ENCODE peak calls at places on chromosomes 6 and 20, in six cellular contexts. I, J, C, D, G and W are unnamed samples.

GRCh38 chr6:47680056-47680455 is 18.3 kb upstream of the ADGRF4 start:
- DNase-seq in G (no peak), J (no peak), D (no peak), I (no peak), C (no peak), W (no peak)

GRCh38 chr20:45971425-45971674 is 653 bp downstream of the ZNF335 start:
- DNase-seq in J (no peak), I (no peak), D (no peak), G (peak), C (no peak), W (no peak)

GRCh38 chr20:36792422-36792821 is 18.9 kb upstream of the DSN1 start:
- DNase-seq in D (peak), G (peak), J (peak), C (peak), I (no peak), W (no peak)

GRCh38 chr6:46796842-46797241 is 3.7 kb downstream of the MEP1A start:
- DNase-seq in I (no peak), G (no peak), C (no peak), D (no peak), J (no peak), W (no peak)

GRCh38 chr20:7728373-7728772 is 211.9 kb downstream of the HAO1 start:
- DNase-seq in G (no peak), C (peak), D (no peak), J (peak), I (no peak), W (no peak)

GRCh38 chr6:31639449-31639861 is 13.0 kb downstream of the BAG6 start:
- DNase-seq in C (peak), J (peak), I (no peak), G (no peak), D (no peak), W (no peak)

GRCh38 chr6:30918675-30919074 is 4.6 kb downstream of the VARS2 start:
- DNase-seq in D (no peak), J (no peak), C (no peak), G (no peak), I (no peak), W (no peak)

GRCh38 chr20:61514018-61514755 is 262.1 kb downstream of the CDH4 start:
- DNase-seq in C (no peak), J (no peak), I (no peak), D (no peak), G (no peak), W (no peak)

GRCh38 chr20:53578492-53579222 is 15.0 kb downstream of the ZNF217 start:
- DNase-seq in C (peak), D (peak), J (peak), G (peak), I (no peak), W (peak)

GRCh38 chr6:87538510-87539260 is 51.1 kb downstream of the RARS2 start:
- DNase-seq in I (no peak), J (no peak), G (no peak), C (no peak), D (no peak), W (no peak)

GRCh38 chr6:67121115-67121514 is 1414.1 kb upstream of the EYS start:
- DNase-seq in G (no peak), D (no peak), J (peak), I (no peak), C (no peak), W (no peak)

GRCh38 chr6:136635615-136636014 is 85.4 kb upstream of the MAP7 start:
- DNase-seq in D (no peak), I (no peak), G (no peak), J (no peak), C (no peak), W (no peak)

GRCh38 chr20:34268851-34269668 is 27.8 kb downstream of the ASIP start:
- DNase-seq in I (peak), G (peak), C (peak), J (peak), D (no peak), W (peak)

GRCh38 chr20:10093087-10093591 is 58.4 kb downstream of the ANKEF1 start:
- DNase-seq in G (no peak), C (peak), J (peak), I (no peak), D (no peak), W (no peak)

GRCh38 chr20:57680131-57680716 is 29.6 kb downstream of the PMEPA1 start:
- DNase-seq in D (peak), C (no peak), J (no peak), I (no peak), G (peak), W (no peak)

GRCh38 chr6:129863664-129864063 is 2.5 kb upstream of the TMEM244 start:
- DNase-seq in G (no peak), J (peak), D (no peak), I (no peak), C (peak), W (no peak)

GRCh38 chr6:22145294-22145693 is 151.5 kb downstream of the PRL start:
- DNase-seq in J (no peak), G (no peak), D (no peak), I (no peak), C (no peak), W (no peak)

GRCh38 chr6:158004696-158005095 is 23.0 kb downstream of the SYNJ2 start:
- DNase-seq in I (no peak), C (no peak), J (no peak), D (no peak), G (no peak), W (no peak)

GRCh38 chr6:25041676-25042598 is 106.2 kb upstream of the RIPOR2 start:
- DNase-seq in D (peak), G (peak), J (no peak), C (no peak), I (no peak), W (no peak)

GRCh38 chr6:163405412-163406309 is 8.9 kb upstream of the QKI start:
- DNase-seq in I (no peak), J (peak), C (peak), G (peak), D (peak), W (peak)

GRCh38 chr6:25311251-25311910 is 32.2 kb downstream of the CARMIL1 start:
- DNase-seq in D (no peak), J (peak), G (no peak), C (peak), I (no peak), W (peak)

GRCh38 chr20:6142348-6142993 is 19.6 kb upstream of the FERMT1 start:
- DNase-seq in C (peak), J (peak), G (peak), I (no peak), D (peak), W (peak)

GRCh38 chr6:79040083-79040482 is 38.0 kb downstream of the PHIP start:
- DNase-seq in G (no peak), C (peak), I (no peak), D (peak), J (peak), W (no peak)

GRCh38 chr6:127031511-127031910 is 87.0 kb upstream of the RSPO3 start:
- DNase-seq in I (no peak), C (no peak), G (no peak), D (no peak), J (no peak), W (no peak)

GRCh38 chr6:36906539-36906938 is 20.8 kb downstream of the C6orf89 start:
- DNase-seq in I (no peak), J (no peak), D (no peak), G (peak), C (no peak), W (no peak)

GRCh38 chr20:43541214-43541613 is 17.6 kb upstream of the SGK2 start:
- DNase-seq in D (no peak), I (no peak), G (no peak), J (peak), C (peak), W (no peak)

GRCh38 chr20:55582498-55582897 is 422.8 kb downstream of the CBLN4 start:
- DNase-seq in I (no peak), C (no peak), D (no peak), J (no peak), G (no peak), W (no peak)

GRCh38 chr6:169618526-169619490 is 83.0 kb downstream of the WDR27 start:
- DNase-seq in J (peak), C (peak), I (no peak), G (no peak), D (no peak), W (no peak)

GRCh38 chr20:4455301-4455701 is 266.4 kb upstream of the PRND start:
- DNase-seq in C (no peak), G (no peak), I (no peak), J (no peak), D (no peak), W (no peak)

GRCh38 chr6:168877821-168878282 is 375.8 kb downstream of the THBS2 start:
- DNase-seq in G (peak), C (no peak), J (peak), I (no peak), D (no peak), W (peak)

GRCh38 chr6:37204014-37204751 is 34.2 kb downstream of the PIM1 start:
- DNase-seq in I (no peak), J (peak), G (peak), C (peak), D (no peak), W (peak)

GRCh38 chr6:26363882-26364825 is 844 bp upstream of the BTN3A2 start:
- DNase-seq in I (no peak), J (peak), D (no peak), G (peak), C (peak), W (no peak)

GRCh38 chr6:163839296-163839695 is 424.8 kb downstream of the QKI start:
- DNase-seq in I (no peak), D (no peak), J (no peak), G (no peak), C (no peak), W (no peak)

GRCh38 chr6:6635869-6636268 is 47.3 kb downstream of the LY86 start:
- DNase-seq in G (no peak), C (no peak), J (no peak), D (peak), I (no peak), W (no peak)

GRCh38 chr20:44653536-44653935 is 2.0 kb upstream of the ADA start:
- DNase-seq in C (no peak), I (no peak), G (no peak), J (no peak), D (no peak), W (no peak)

GRCh38 chr20:23412026-23412425 is 9.3 kb downstream of the NAPB start:
- DNase-seq in G (no peak), J (peak), C (peak), I (no peak), D (no peak), W (no peak)

GRCh38 chr6:136511397-136511796 is 38.8 kb downstream of the MAP7 start:
- DNase-seq in I (no peak), G (no peak), D (no peak), J (no peak), C (no peak), W (no peak)

GRCh38 chr6:4349323-4349722 is 213.9 kb upstream of the ECI2 start:
- DNase-seq in I (no peak), C (no peak), J (no peak), G (no peak), D (no peak), W (no peak)